ENCODE peak calls at places on chromosomes 16 and 17, in nine cellular contexts. S is right atrium auricular region; Q is fibroblast of lung; C is effector memory CD4-positive, alpha-beta T cell; F is GM23248; O is BE2C; L is NT2/D1; U is A549; R is heart left ventricle. M is an unnamed sample.

GRCh38 chr17:82737981-82738877 is 2.8 kb downstream of the FN3K start:
- DNase-seq in O (no peak), F (peak; percentile 68), L (no peak), S (peak; percentile 82), C (no peak), U (no peak), R (peak; percentile 85), Q (no peak), M (no peak)

GRCh38 chr17:62626719-62627218 is 701 bp upstream of the MRC2 start:
- DNase-seq in U (peak; percentile 82), S (peak; percentile 86), C (no peak), O (peak; percentile 63), Q (peak; percentile 93), F (peak; percentile 96), R (no peak), L (no peak), M (no peak)

GRCh38 chr17:81694810-81695209 is 8.4 kb upstream of the MRPL12 start:
- DNase-seq in Q (no peak), R (no peak), S (no peak), F (no peak), L (no peak), O (no peak), C (no peak), U (no peak), M (no peak)

GRCh38 chr16:24538756-24539294 is 541 bp upstream of the RBBP6 start:
- DNase-seq in C (no peak), Q (no peak), U (peak; percentile 60), R (no peak), F (peak; percentile 85), S (peak; percentile 70), O (no peak), L (no peak), M (peak; percentile 20)

GRCh38 chr17:81331527-81332043 is 36.5 kb upstream of the SLC38A10 start:
- DNase-seq in S (no peak), Q (no peak), L (no peak), U (no peak), F (no peak), C (no peak), R (no peak), O (peak; percentile 96), M (no peak)

GRCh38 chr16:77723108-77723514 is 797 bp downstream of the NUDT7 start:
- DNase-seq in C (no peak), O (no peak), U (no peak), R (no peak), F (peak; percentile 71), L (no peak), Q (peak; percentile 77), S (no peak), M (no peak)

GRCh38 chr16:72905581-72905980 is 142.3 kb downstream of the ZFHX3 start:
- DNase-seq in C (no peak), Q (no peak), R (no peak), O (no peak), U (no peak), S (no peak), F (peak; percentile 62), L (no peak), M (no peak)

GRCh38 chr17:73956595-73957465 is 246.6 kb upstream of the RPL38 start:
- DNase-seq in F (peak; percentile 50), L (peak; percentile 66), C (no peak), Q (peak; percentile 28), R (no peak), U (peak; percentile 88), S (no peak), O (peak; percentile 85), M (no peak)

GRCh38 chr16:911604-912321 is 59.0 kb downstream of the LMF1 start:
- DNase-seq in O (no peak), R (peak; percentile 45), F (no peak), Q (no peak), C (no peak), U (no peak), L (no peak), S (no peak), M (no peak)

GRCh38 chr17:62963296-62963695 is 2.7 kb upstream of the TANC2 start:
- DNase-seq in R (no peak), L (no peak), F (peak; percentile 90), C (no peak), S (no peak), Q (peak; percentile 55), U (peak; percentile 75), O (no peak), M (no peak)

GRCh38 chr17:57527437-57528083 is 217.5 kb downstream of the CCDC182 start:
- DNase-seq in F (no peak), L (no peak), R (no peak), Q (no peak), U (no peak), C (no peak), O (no peak), S (no peak), M (no peak)

GRCh38 chr17:72954595-72954994 is 137.9 kb downstream of the SLC39A11 start:
- DNase-seq in L (no peak), C (no peak), R (no peak), S (no peak), O (no peak), F (no peak), U (no peak), Q (no peak), M (no peak)

GRCh38 chr16:4454618-4455017 is 19.8 kb downstream of the NMRAL1 start:
- DNase-seq in U (no peak), Q (no peak), S (no peak), O (no peak), R (no peak), F (no peak), L (no peak), C (no peak), M (no peak)

GRCh38 chr16:47052666-47053640 is 79.5 kb upstream of the DNAJA2 start:
- DNase-seq in F (no peak), U (no peak), Q (no peak), O (no peak), C (no peak), R (no peak), S (no peak), L (no peak), M (no peak)

GRCh38 chr17:3976675-3977171 is 12.5 kb upstream of the ATP2A3 start:
- DNase-seq in R (peak; percentile 91), F (peak; percentile 33), C (no peak), Q (no peak), S (peak; percentile 72), U (no peak), L (no peak), O (no peak), M (no peak)

GRCh38 chr16:10114411-10114810 is 67.8 kb downstream of the GRIN2A start:
- DNase-seq in O (no peak), R (no peak), F (no peak), U (no peak), Q (no peak), S (no peak), L (no peak), C (no peak), M (no peak)

GRCh38 chr17:76740329-76741118 is 2.6 kb downstream of the MFSD11 start:
- DNase-seq in R (no peak), L (no peak), C (no peak), O (no peak), U (no peak), F (peak; percentile 25), S (no peak), Q (peak; percentile 79), M (no peak)

GRCh38 chr16:53829186-53829747 is 125.3 kb downstream of the FTO start:
- DNase-seq in L (no peak), O (peak; percentile 13), S (no peak), Q (peak; percentile 15), F (peak; percentile 65), C (no peak), R (no peak), U (no peak), M (peak; percentile 29)

GRCh38 chr16:81808933-81809480 is 29.9 kb downstream of the PLCG2 start:
- DNase-seq in S (no peak), L (no peak), F (no peak), Q (no peak), O (no peak), R (no peak), U (no peak), C (no peak), M (no peak)
- H3K4me3 ChIP-seq in S (no peak overlapping the region), L (no peak overlapping the region), F (no peak overlapping the region), Q (no peak overlapping the region), O (no peak overlapping the region), R (no peak overlapping the region), U (no peak overlapping the region), C (no peak overlapping the region), M (no peak overlapping the region)

GRCh38 chr16:86922311-86922710 is 344.0 kb downstream of the FOXL1 start:
- DNase-seq in F (no peak), C (no peak), L (no peak), S (no peak), R (no peak), O (no peak), U (no peak), Q (no peak), M (no peak)
- H3K4me3 ChIP-seq in F (no peak overlapping the region), C (no peak overlapping the region), L (no peak overlapping the region), S (no peak overlapping the region), R (no peak overlapping the region), O (no peak overlapping the region), U (no peak overlapping the region), Q (no peak overlapping the region), M (no peak overlapping the region)

DNA sequence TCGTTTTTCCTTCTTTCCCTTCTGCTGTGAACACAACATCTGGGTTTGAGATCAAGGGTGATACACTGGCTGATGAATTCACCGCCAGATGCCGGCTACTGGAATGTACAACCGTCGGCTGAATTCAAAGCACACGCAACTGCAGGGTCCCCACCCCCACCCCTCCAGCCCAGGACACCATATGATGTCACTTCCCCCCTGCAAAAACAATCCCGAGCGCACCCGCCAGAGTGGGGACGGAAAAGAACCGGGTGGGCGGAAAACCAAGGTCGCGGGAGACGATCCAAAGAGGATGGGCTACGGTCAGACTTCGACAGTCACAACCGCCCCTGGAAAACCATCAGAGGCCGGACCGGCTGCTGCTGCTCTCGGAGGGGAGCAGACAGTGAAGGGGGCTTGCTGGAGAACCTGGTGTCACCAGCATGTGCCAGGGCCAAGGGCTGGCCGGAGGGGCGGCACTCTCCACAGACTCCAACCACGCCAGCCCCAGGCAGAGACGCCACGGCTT is 23.3 kb downstream of the CEP295NL start:
- DNase-seq in F (peak; percentile 94), C (no peak), Q (peak; percentile 97), U (no peak), L (no peak), R (peak; percentile 89), S (peak; percentile 85), O (no peak), M (no peak)
- H3K4me3 ChIP-seq in F (peak overlapping the region; percentile 40), C (peak overlapping the region; percentile 7), Q (peak overlapping the region; percentile 22), U (no peak overlapping the region), L (no peak overlapping the region), R (peak overlapping the region; percentile 20), S (peak overlapping the region; percentile 27), O (no peak overlapping the region), M (no peak overlapping the region)

DNA sequence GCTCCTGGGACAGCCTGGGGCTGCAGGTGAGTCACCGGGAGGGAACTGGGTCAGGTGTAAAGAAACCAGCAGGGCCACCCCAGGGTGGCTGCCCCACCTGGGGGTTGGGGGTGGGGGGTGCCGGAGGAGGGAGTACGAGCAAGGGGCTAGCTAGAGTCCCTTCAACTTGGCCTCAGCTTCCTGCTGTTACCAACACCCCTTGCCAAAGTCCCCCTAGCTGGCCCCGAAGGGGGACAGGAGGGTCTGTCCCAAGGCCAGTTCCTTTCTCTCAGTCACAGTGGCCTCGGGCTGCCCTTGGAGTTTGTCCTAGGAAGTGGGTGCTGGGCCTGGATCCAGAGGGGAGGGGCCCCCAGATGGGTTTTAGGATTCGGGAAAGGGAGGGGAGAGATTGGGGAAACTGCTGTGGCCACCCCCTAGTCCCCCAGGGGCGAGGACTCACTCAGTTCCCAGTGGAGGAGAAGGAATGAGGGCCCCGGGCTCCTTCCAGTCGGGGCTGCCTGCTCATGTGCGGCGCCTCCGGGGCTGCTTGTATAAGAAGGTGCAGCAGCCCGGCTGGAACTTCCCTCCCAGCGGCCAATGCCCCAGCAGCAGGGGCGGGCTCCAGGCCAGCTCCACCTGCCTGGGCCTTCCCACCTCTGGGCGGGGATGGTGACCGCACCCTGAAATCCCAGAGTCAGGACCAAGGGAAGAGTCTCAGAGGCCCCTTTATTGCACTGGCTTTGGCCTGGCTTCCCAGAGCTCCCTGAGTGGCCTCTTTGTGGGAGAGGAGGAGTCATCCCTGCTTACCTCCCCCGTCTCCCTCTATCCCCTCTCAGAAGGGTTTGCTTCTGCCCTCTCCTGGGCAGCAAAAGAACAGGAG is 7.3 kb downstream of the ARHGAP27 start:
- DNase-seq in R (peak; percentile 79), F (peak; percentile 66), O (peak; percentile 67), S (no peak), C (no peak), L (peak; percentile 79), Q (peak; percentile 62), U (peak; percentile 97), M (peak; percentile 83)
- H3K4me3 ChIP-seq in R (peak overlapping the region; percentile 40), F (no peak overlapping the region), O (peak overlapping the region; percentile 26), S (peak overlapping the region; percentile 45), C (no peak overlapping the region), L (peak overlapping the region; percentile 34), Q (no peak overlapping the region), U (peak overlapping the region; percentile 61), M (peak overlapping the region; percentile 82)

M was measured in epithelial cell of proximal tubule.